ENCODE peak calls at places on chromosome 18, in ten cellular contexts. U is fibroblast of lung, I is cardiac fibroblast, S is left ventricle myocardium inferior, Z is colonic mucosa, W is activated B cell treated with CpG ODN at 0.5 μM for 24 hours, V is right atrium auricular region, D is neural crest cell, B is choroid plexus epithelial cell, N is epithelial cell of esophagus. R is an unnamed sample.
A peak's percentile ranks its signal among the peaks of the same experiment; 100 is the strongest.

GRCh38 chr18:48842259-48843061 is 108.3 kb downstream of the SMAD7 start:
- DNase-seq in U (no peak), I (peak; percentile 39), S (no peak), Z (no peak), W (no peak), V (no peak), D (no peak), B (peak; percentile 73), N (no peak), R (no peak)

GRCh38 chr18:79681484-79682387 is 2.1 kb downstream of the CTDP1 start:
- DNase-seq in U (no peak), I (no peak), S (no peak), Z (peak; percentile 85), W (no peak), V (no peak), D (no peak), B (peak; percentile 7), N (no peak), R (no peak)

GRCh38 chr18:51195086-51195601 is 2.3 kb downstream of the MEX3C start:
- DNase-seq in U (no peak), I (peak; percentile 42), S (no peak), Z (no peak), W (no peak), V (no peak), D (no peak), B (peak; percentile 49), N (no peak), R (no peak)

GRCh38 chr18:23422751-23423418 is 30.2 kb upstream of the RIOK3 start:
- DNase-seq in U (peak; percentile 54), I (peak; percentile 66), S (peak; percentile 36), Z (peak; percentile 77), W (peak; percentile 22), V (peak; percentile 67), D (no peak), B (no peak), N (peak; percentile 83), R (peak; percentile 71)

GRCh38 chr18:25099838-25100393 is 252.1 kb downstream of the ZNF521 start:
- DNase-seq in U (no peak), I (peak; percentile 6), S (no peak), Z (no peak), W (no peak), V (no peak), D (no peak), B (peak; percentile 92), N (no peak), R (no peak)

GRCh38 chr18:31487251-31488015 is 10.5 kb upstream of the DSG2 start:
- DNase-seq in U (peak; percentile 97), I (peak; percentile 86), S (no peak), Z (no peak), W (no peak), V (no peak), D (no peak), B (peak; percentile 85), N (peak; percentile 97), R (peak; percentile 84)

GRCh38 chr18:73891572-73892421 is 255.8 kb downstream of the FBXO15 start:
- DNase-seq in U (no peak), I (no peak), S (no peak), Z (no peak), W (no peak), V (no peak), D (no peak), B (no peak), N (no peak), R (no peak)

GRCh38 chr18:26663001-26663400 is 114.6 kb upstream of the KCTD1 start:
- DNase-seq in U (no peak), I (no peak), S (no peak), Z (no peak), W (no peak), V (no peak), D (no peak), B (no peak), N (no peak), R (no peak)

GRCh38 chr18:59957957-59958356 is 58.2 kb downstream of the PMAIP1 start:
- DNase-seq in U (peak; percentile 74), I (peak; percentile 66), S (peak; percentile 41), Z (peak; percentile 46), W (no peak), V (no peak), D (no peak), B (peak; percentile 77), N (peak; percentile 68), R (peak; percentile 60)
- TF ChIP-seq CTCF in U (no peak), I (no peak), S (no peak), Z (no peak), W (no peak), V (no peak), D (no peak), B (no peak), N (no peak), R (no peak)

DNA sequence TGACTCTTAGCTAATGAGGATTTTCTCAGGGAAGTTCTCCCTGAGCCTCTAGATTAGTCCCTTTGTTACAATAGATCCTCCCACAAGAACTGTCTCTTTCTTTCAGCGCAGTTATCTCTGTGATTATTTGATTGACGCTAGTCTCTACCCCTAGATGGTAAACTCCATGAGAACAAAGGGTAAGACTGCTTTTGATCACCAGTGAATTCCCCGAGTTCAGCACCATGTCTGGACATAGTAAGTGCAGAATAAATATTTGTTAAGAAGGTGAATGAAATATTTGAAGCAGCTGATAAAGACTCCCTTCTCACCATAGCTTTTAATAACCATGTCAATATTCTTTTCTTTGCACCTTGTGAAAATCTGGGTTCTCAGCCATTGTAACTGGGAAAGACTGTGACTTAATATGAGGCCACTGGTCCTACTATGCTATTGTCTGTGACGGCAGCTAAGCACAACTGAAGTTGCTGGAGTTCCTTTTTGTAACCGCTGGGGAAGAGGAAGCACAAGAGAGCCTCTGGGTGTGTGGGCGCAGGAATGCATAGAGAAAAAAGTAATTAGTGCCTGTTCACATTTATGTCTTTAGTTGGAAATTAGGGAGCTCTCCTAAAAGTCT is 214.7 kb downstream of the TGIF1 start:
- DNase-seq in U (peak; percentile 50), I (no peak), S (no peak), Z (no peak), W (no peak), V (no peak), D (peak; percentile 24), B (peak; percentile 35), N (peak; percentile 41), R (no peak)
- TF ChIP-seq CTCF in U (no peak), I (no peak), S (no peak), Z (no peak), W (no peak), V (no peak), D (peak; percentile 48), B (peak; percentile 23), N (peak; percentile 35), R (no peak)

GRCh38 chr18:3052411-3052758 is 39.4 kb upstream of the LPIN2 start:
- DNase-seq in U (no peak), I (no peak), S (no peak), Z (no peak), W (no peak), V (no peak), D (no peak), B (no peak), N (no peak), R (no peak)
- TF ChIP-seq CTCF in U (no peak), I (no peak), S (no peak), Z (no peak), W (no peak), V (no peak), D (no peak), B (no peak), N (no peak), R (no peak)

DNA sequence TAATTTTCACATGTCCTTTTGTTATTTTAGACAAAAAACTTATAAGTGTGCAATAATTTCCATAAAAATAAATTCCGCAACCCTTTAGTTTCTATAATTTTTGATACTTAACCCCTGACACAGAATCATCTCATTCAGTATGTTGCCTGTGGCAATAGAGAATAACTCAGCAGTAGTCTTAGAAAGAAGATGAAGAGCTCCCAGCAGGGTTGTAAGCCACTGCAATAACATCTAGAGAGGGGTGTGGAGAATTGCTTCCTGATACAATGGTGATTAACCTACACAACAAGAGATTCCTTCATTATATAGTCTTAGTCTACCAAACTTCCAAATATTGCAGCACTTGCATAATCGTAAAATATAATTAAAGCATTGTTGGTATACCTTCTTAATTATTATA is 118.9 kb downstream of the TMX3 start:
- DNase-seq in U (no peak), I (no peak), S (no peak), Z (no peak), W (no peak), V (no peak), D (no peak), B (no peak), N (no peak), R (no peak)
- TF ChIP-seq CTCF in U (no peak), I (no peak), S (no peak), Z (no peak), W (no peak), V (no peak), D (no peak), B (no peak), N (no peak), R (no peak)

DNA sequence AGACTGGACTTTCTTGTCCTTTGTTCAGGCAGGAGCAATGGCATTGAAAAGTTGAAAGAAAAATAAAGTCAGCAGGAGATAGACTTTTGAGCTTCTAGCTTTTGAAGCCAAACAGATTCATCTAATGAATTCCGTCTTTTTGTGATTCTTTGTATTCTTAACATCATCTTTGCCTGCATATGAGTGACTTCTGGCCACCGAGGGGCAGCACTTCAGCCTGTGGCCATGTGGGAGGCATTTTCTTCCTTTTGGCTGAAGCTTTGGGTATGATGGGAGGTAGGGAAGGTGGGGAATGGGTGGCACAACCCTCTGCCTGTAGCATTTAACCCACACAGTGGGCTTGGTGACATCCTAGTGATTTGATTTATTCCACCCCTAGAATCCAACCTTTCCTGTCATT is 220.6 kb downstream of the SETBP1 start:
- DNase-seq in U (no peak), I (peak; percentile 27), S (no peak), Z (no peak), W (no peak), V (no peak), D (no peak), B (peak; percentile 12), N (no peak), R (no peak)
- TF ChIP-seq CTCF in U (peak; percentile 13), I (peak; percentile 42), S (peak; percentile 26), Z (peak; percentile 28), W (no peak), V (peak; percentile 34), D (peak; percentile 24), B (peak; percentile 57), N (peak; percentile 40), R (peak; percentile 37)

DNA sequence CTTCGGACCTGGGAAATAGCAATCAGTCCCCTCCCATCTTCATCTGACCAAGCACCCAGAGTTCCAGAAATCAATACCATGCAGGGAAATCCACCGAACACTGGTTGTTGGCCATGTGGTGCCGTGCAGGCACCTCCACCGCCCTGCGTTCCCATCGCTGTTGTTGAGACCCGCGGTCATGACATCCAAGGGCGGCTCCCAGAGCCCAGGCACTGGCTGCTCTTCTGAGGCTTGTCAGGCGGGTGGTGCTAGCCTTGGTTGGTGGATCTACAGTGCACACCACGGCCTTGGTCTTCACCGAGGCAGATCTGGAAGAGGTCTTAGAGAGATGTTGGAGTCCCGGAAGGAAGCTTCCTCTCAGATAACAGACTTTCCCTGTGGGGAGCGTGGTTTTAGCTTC is 58.5 kb downstream of the SMIM21 start:
- DNase-seq in U (no peak), I (no peak), S (no peak), Z (no peak), W (no peak), V (no peak), D (no peak), B (no peak), N (no peak), R (no peak)
- TF ChIP-seq CTCF in U (no peak), I (no peak), S (no peak), Z (no peak), W (no peak), V (no peak), D (no peak), B (no peak), N (no peak), R (no peak)

GRCh38 chr18:36212301-36212977 is 25.1 kb downstream of the MOCOS start:
- DNase-seq in U (peak; percentile 1), I (peak; percentile 9), S (no peak), Z (no peak), W (no peak), V (no peak), D (no peak), B (peak; percentile 55), N (no peak), R (no peak)
- TF ChIP-seq CTCF in U (peak; percentile 39), I (no peak), S (peak; percentile 26), Z (no peak), W (no peak), V (no peak), D (no peak), B (peak; percentile 47), N (no peak), R (no peak)